ENCODE peak calls at places on chromosomes 2 and 18, in ten cellular contexts. T is uterus, M is SJCRH30, J is tibial nerve, S is WERI-Rb-1, L is PC-3, D is foreskin fibroblast, B is HCT116, X is mammary epithelial cell, C is right lobe of liver. F is an unnamed sample.

GRCh38 chr2:236472711-236473495 is 96.7 kb upstream of the ACKR3 start:
- DNase-seq in T (no peak), M (no peak), J (no peak), S (no peak), L (no peak), D (no peak), B (no peak), X (no peak), C (no peak), F (no peak)

GRCh38 chr18:62399781-62400308 is 74.7 kb downstream of the TNFRSF11A start:
- DNase-seq in T (no peak), M (no peak), J (no peak), S (peak; percentile 47), L (peak; percentile 93), D (no peak), B (no peak), X (peak; percentile 7), C (no peak), F (no peak)

GRCh38 chr2:74238879-74239278 is 40.5 kb downstream of the MTHFD2 start:
- DNase-seq in T (no peak), M (no peak), J (no peak), S (no peak), L (peak; percentile 48), D (peak; percentile 84), B (no peak), X (peak; percentile 61), C (no peak), F (no peak)

GRCh38 chr2:14385043-14385442 is 247.5 kb upstream of the LRATD1 start:
- DNase-seq in T (no peak), M (no peak), J (no peak), S (no peak), L (peak; percentile 11), D (no peak), B (no peak), X (peak; percentile 9), C (no peak), F (no peak)

GRCh38 chr2:174835797-174836255 is 71.6 kb upstream of the CHRNA1 start:
- DNase-seq in T (no peak), M (peak; percentile 26), J (no peak), S (peak; percentile 10), L (peak; percentile 11), D (peak; percentile 92), B (no peak), X (peak; percentile 96), C (no peak), F (no peak)

GRCh38 chr2:113842919-113843736 is 46.8 kb upstream of the ACTR3 start:
- DNase-seq in T (no peak), M (no peak), J (no peak), S (no peak), L (no peak), D (no peak), B (no peak), X (peak; percentile 93), C (no peak), F (no peak)

GRCh38 chr2:168136392-168136977 is 110.9 kb downstream of the STK39 start:
- DNase-seq in T (no peak), M (peak; percentile 56), J (no peak), S (no peak), L (peak; percentile 80), D (peak; percentile 58), B (peak; percentile 46), X (peak; percentile 36), C (no peak), F (no peak)

GRCh38 chr2:197240018-197240712 is 70.4 kb downstream of the ANKRD44 start:
- DNase-seq in T (no peak), M (no peak), J (no peak), S (no peak), L (no peak), D (no peak), B (no peak), X (no peak), C (no peak), F (no peak)

GRCh38 chr2:183671233-183671632 is 547.0 kb downstream of the NUP35 start:
- DNase-seq in T (no peak), M (no peak), J (no peak), S (no peak), L (no peak), D (no peak), B (no peak), X (no peak), C (no peak), F (no peak)

GRCh38 chr2:176428943-176429469 is 159.8 kb downstream of the MTX2 start:
- DNase-seq in T (no peak), M (no peak), J (no peak), S (no peak), L (no peak), D (no peak), B (no peak), X (no peak), C (no peak), F (no peak)

GRCh38 chr2:3645745-3646389 is 12.1 kb upstream of the ALLC start:
- DNase-seq in T (no peak), M (no peak), J (no peak), S (no peak), L (no peak), D (no peak), B (no peak), X (no peak), C (peak; percentile 7), F (peak; percentile 11)

GRCh38 chr2:3198119-3198518 is 179.5 kb downstream of the EIPR1 start:
- DNase-seq in T (no peak), M (peak; percentile 21), J (no peak), S (peak; percentile 54), L (no peak), D (no peak), B (no peak), X (no peak), C (no peak), F (no peak)

GRCh38 chr18:70373062-70373519 is 84.2 kb downstream of the SOCS6 start:
- DNase-seq in T (no peak), M (no peak), J (no peak), S (peak; percentile 10), L (peak; percentile 89), D (peak; percentile 93), B (peak; percentile 97), X (peak; percentile 99), C (no peak), F (no peak)

GRCh38 chr2:120104772-120105171 is 91.9 kb downstream of the EPB41L5 start:
- DNase-seq in T (no peak), M (no peak), J (no peak), S (no peak), L (no peak), D (no peak), B (no peak), X (no peak), C (no peak), F (no peak)

GRCh38 chr2:164514491-164514890 is 106.8 kb downstream of the GRB14 start:
- DNase-seq in T (no peak), M (peak; percentile 18), J (no peak), S (no peak), L (peak; percentile 95), D (no peak), B (no peak), X (peak; percentile 86), C (no peak), F (no peak)

GRCh38 chr2:12555012-12555645 is 161.6 kb upstream of the TRIB2 start:
- DNase-seq in T (no peak), M (no peak), J (no peak), S (peak; percentile 33), L (peak; percentile 66), D (peak; percentile 60), B (no peak), X (peak; percentile 63), C (no peak), F (no peak)
- H3K4me3 ChIP-seq in T (no peak overlapping the region), M (no peak overlapping the region), J (no peak overlapping the region), S (no peak overlapping the region), L (peak overlapping the region; percentile 25), D (no peak overlapping the region), B (no peak overlapping the region), X (no peak overlapping the region), C (no peak overlapping the region), F (no peak overlapping the region)

GRCh38 chr18:23735021-23735464 is 45.8 kb downstream of the LAMA3 start:
- DNase-seq in T (no peak), M (no peak), J (no peak), S (no peak), L (no peak), D (peak; percentile 55), B (no peak), X (no peak), C (no peak), F (no peak)

GRCh38 chr18:23740105-23740830 is 51.0 kb downstream of the LAMA3 start:
- DNase-seq in T (no peak), M (peak; percentile 46), J (no peak), S (no peak), L (peak; percentile 59), D (peak; percentile 91), B (no peak), X (peak; percentile 38), C (no peak), F (no peak)

GRCh38 chr18:23737578-23737977 is 48.3 kb downstream of the LAMA3 start:
- DNase-seq in T (no peak), M (no peak), J (no peak), S (no peak), L (no peak), D (no peak), B (no peak), X (no peak), C (no peak), F (no peak)

GRCh38 chr18:23738575-23738974 is 49.3 kb downstream of the LAMA3 start:
- DNase-seq in T (no peak), M (no peak), J (no peak), S (no peak), L (no peak), D (no peak), B (no peak), X (no peak), C (no peak), F (no peak)

DNA sequence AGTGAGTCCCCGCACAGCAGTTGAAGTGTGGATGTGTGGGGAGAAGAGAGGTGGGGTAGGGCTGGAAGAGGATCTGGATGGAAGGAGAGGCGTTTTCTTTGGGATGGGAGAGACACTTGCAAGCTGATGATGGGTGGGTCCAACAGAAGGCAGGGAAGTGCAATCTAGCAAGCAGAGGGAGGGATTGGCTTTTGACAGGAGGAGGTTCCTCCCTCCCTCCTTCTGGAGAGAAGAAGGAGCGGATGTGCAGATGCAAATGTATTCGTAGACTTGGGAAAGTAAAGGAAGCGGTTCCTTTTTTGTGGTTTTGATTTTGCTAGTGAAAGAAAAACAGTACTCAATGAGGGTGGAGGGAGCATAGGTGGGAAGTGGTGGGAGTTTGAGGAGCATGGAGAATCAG is 48.9 kb downstream of the LAMA3 start:
- DNase-seq in T (no peak), M (no peak), J (no peak), S (no peak), L (no peak), D (no peak), B (no peak), X (no peak), C (no peak), F (no peak)
- H3K4me3 ChIP-seq in T (no peak overlapping the region), M (no peak overlapping the region), J (no peak overlapping the region), S (no peak overlapping the region), L (no peak overlapping the region), D (no peak overlapping the region), B (no peak overlapping the region), X (no peak overlapping the region), C (no peak overlapping the region), F (no peak overlapping the region)

GRCh38 chr2:201808070-201808469 is 1.7 kb downstream of the CDK15 start:
- DNase-seq in T (no peak), M (no peak), J (no peak), S (no peak), L (no peak), D (peak; percentile 11), B (no peak), X (no peak), C (no peak), F (no peak)
- H3K4me3 ChIP-seq in T (no peak overlapping the region), M (no peak overlapping the region), J (no peak overlapping the region), S (no peak overlapping the region), L (no peak overlapping the region), D (peak overlapping the region; percentile 36), B (no peak overlapping the region), X (no peak overlapping the region), C (no peak overlapping the region), F (no peak overlapping the region)

GRCh38 chr2:106269591-106270291 is 75.6 kb upstream of the UXS1 start:
- DNase-seq in T (no peak), M (no peak), J (no peak), S (no peak), L (peak; percentile 73), D (no peak), B (no peak), X (no peak), C (peak; percentile 97), F (peak; percentile 86)
- H3K4me3 ChIP-seq in T (peak overlapping the region; percentile 13), M (no peak overlapping the region), J (peak overlapping the region; percentile 17), S (no peak overlapping the region), L (peak overlapping the region; percentile 77), D (no peak overlapping the region), B (peak overlapping the region; percentile 47), X (no peak overlapping the region), C (peak overlapping the region; percentile 41), F (peak overlapping the region; percentile 12)